ENCODE peak calls at places on chromosomes 13 and 19, in ten cellular contexts. G is GM12891, R is iris pigment epithelial cell, X is kidney tubule cell, C is fibroblast of lung, H is fibroblast of the conjunctiva, U is foreskin fibroblast, F is endothelial cell of umbilical vein, L is nephron progenitor cell, K is lung. W is an unnamed sample.

GRCh38 chr13:45328661-45329105 is 12.3 kb downstream of the TPT1 start:
- DNase-seq in G (no peak), R (peak), X (no peak), C (peak), H (no peak), U (peak), F (peak), L (no peak), K (no peak), W (no peak)

GRCh38 chr13:48873081-48873480 is 102.6 kb upstream of the FNDC3A start:
- DNase-seq in G (no peak), R (no peak), X (no peak), C (no peak), H (no peak), U (peak), F (no peak), L (no peak), K (no peak), W (peak)

GRCh38 chr19:52637718-52638585 is at the start of gene ZNF83:
- DNase-seq in G (peak), R (peak), X (peak), C (peak), H (peak), U (peak), F (peak), L (peak), K (peak), W (peak)

GRCh38 chr13:95087746-95088305 is 213.4 kb downstream of the ABCC4 start:
- DNase-seq in G (no peak), R (peak), X (no peak), C (peak), H (no peak), U (peak), F (peak), L (no peak), K (no peak), W (peak)

GRCh38 chr13:40503966-40504591 is 162.4 kb downstream of the FOXO1 start:
- DNase-seq in G (no peak), R (peak), X (peak), C (peak), H (no peak), U (peak), F (peak), L (no peak), K (no peak), W (peak)

GRCh38 chr19:7705387-7706187 is 3.7 kb upstream of the FCER2 start:
- DNase-seq in G (peak), R (no peak), X (no peak), C (no peak), H (no peak), U (no peak), F (no peak), L (no peak), K (peak), W (no peak)

GRCh38 chr19:32876919-32877285 is 7.3 kb upstream of the SLC7A9 start:
- DNase-seq in G (no peak), R (peak), X (no peak), C (no peak), H (no peak), U (peak), F (no peak), L (no peak), K (no peak), W (peak)

GRCh38 chr19:13557756-13558398 is 51.6 kb upstream of the CACNA1A start:
- DNase-seq in G (no peak), R (no peak), X (no peak), C (no peak), H (no peak), U (no peak), F (no peak), L (no peak), K (no peak), W (no peak)

GRCh38 chr19:33409035-33409434 is 35.5 kb downstream of the CEBPG start:
- DNase-seq in G (no peak), R (no peak), X (no peak), C (no peak), H (no peak), U (no peak), F (no peak), L (no peak), K (no peak), W (no peak)

GRCh38 chr13:94309576-94309975 is 169.9 kb downstream of the DCT start:
- DNase-seq in G (no peak), R (no peak), X (no peak), C (no peak), H (no peak), U (no peak), F (no peak), L (no peak), K (no peak), W (no peak)

GRCh38 chr19:57615346-57615745 is 1.3 kb downstream of the ZNF134 start:
- DNase-seq in G (no peak), R (no peak), X (no peak), C (no peak), H (no peak), U (no peak), F (no peak), L (no peak), K (no peak), W (peak)